ENCODE peak calls at places on chromosomes 13 and 19, in six cellular contexts. I, P, D, Q, Z and T are unnamed samples.
A peak's percentile ranks its signal among the peaks of the same experiment; 100 is the strongest.

GRCh38 chr13:99894105-99894504 is 77.5 kb downstream of the ZIC5 start:
- DNase-seq in I (no peak), Z (no peak), D (no peak), P (no peak), Q (no peak), T (no peak)

GRCh38 chr13:25171170-25171516 is 945 bp downstream of the AMER2 start:
- DNase-seq in D (no peak), I (no peak), Z (no peak), Q (no peak), P (no peak), T (no peak)

GRCh38 chr13:109810761-109811510 is 24.6 kb upstream of the IRS2 start:
- DNase-seq in D (no peak), P (no peak), Q (no peak), I (no peak), Z (no peak), T (peak; percentile 78)

GRCh38 chr13:109715902-109716301 is 70.5 kb downstream of the IRS2 start:
- DNase-seq in Z (no peak), P (peak; percentile 26), I (peak; percentile 51), Q (no peak), D (no peak), T (no peak)

GRCh38 chr13:109126973-109127615 is 497.7 kb downstream of the MYO16 start:
- DNase-seq in D (no peak), P (no peak), I (no peak), Z (no peak), Q (no peak), T (no peak)

GRCh38 chr13:46281779-46282178 is 70.1 kb downstream of the LRRC63 start:
- DNase-seq in P (no peak), Q (no peak), I (no peak), D (no peak), Z (no peak), T (no peak)

GRCh38 chr19:4035582-4035981 is 28.0 kb downstream of the PIAS4 start:
- DNase-seq in Z (no peak), Q (no peak), I (no peak), P (no peak), D (no peak), T (no peak)

GRCh38 chr19:4555657-4556561 is 3.6 kb downstream of the SEMA6B start:
- DNase-seq in I (no peak), Z (no peak), Q (no peak), D (peak; percentile 60), P (no peak), T (no peak)

GRCh38 chr19:47707135-47707925 is 5.9 kb upstream of the EHD2 start:
- DNase-seq in D (peak; percentile 80), I (peak; percentile 76), P (no peak), Z (peak; percentile 87), Q (peak; percentile 88), T (peak; percentile 86)

GRCh38 chr19:8576273-8576993 is 809 bp downstream of the MYO1F start:
- DNase-seq in Z (no peak), I (no peak), P (no peak), D (peak; percentile 37), Q (no peak), T (no peak)

GRCh38 chr19:8361921-8362793 is 1.8 kb upstream of the ANGPTL4 start:
- DNase-seq in Q (peak; percentile 99), P (peak; percentile 86), Z (peak; percentile 86), D (peak; percentile 93), I (peak; percentile 97), T (peak; percentile 96)

GRCh38 chr13:111626371-111627305 is 306.2 kb downstream of the TEX29 start:
- DNase-seq in Q (no peak), I (no peak), P (no peak), Z (no peak), D (no peak), T (no peak)

GRCh38 chr13:103517066-103517767 is 451.0 kb upstream of the SLC10A2 start:
- DNase-seq in P (no peak), D (no peak), I (no peak), Q (no peak), Z (no peak), T (no peak)

GRCh38 chr13:93304868-93305613 is 78.4 kb downstream of the GPC6 start:
- DNase-seq in D (no peak), P (no peak), I (no peak), Q (no peak), Z (no peak), T (no peak)

GRCh38 chr19:42472402-42473147 is 29.8 kb upstream of the CXCL17 start:
- DNase-seq in Q (no peak), Z (no peak), P (no peak), D (no peak), I (no peak), T (no peak)

GRCh38 chr19:46722004-46722380 is 5.1 kb upstream of the PRKD2 start:
- DNase-seq in P (no peak), D (no peak), I (no peak), Z (peak; percentile 74), Q (peak; percentile 58), T (peak; percentile 66)

GRCh38 chr13:86601351-86601750 is 802.1 kb upstream of the SLITRK6 start:
- DNase-seq in D (no peak), Z (no peak), I (no peak), Q (no peak), P (no peak), T (no peak)

GRCh38 chr19:35755550-35756371 is 1.1 kb downstream of the HSPB6 start:
- DNase-seq in Q (peak; percentile 98), P (peak; percentile 90), D (peak; percentile 73), I (peak; percentile 94), Z (peak; percentile 83), T (peak; percentile 95)

GRCh38 chr13:109858319-109858718 is 71.9 kb upstream of the IRS2 start:
- DNase-seq in I (no peak), Q (no peak), P (no peak), Z (no peak), D (no peak), T (no peak)

GRCh38 chr19:9309139-9309973 is at the start of gene ZNF699:
- DNase-seq in I (peak; percentile 99), Z (peak; percentile 99), Q (peak; percentile 99), P (peak; percentile 97), D (peak; percentile 98), T (peak; percentile 100)

GRCh38 chr19:56301886-56302620 is 12.6 kb downstream of the ZSCAN5A start:
- DNase-seq in I (no peak), Q (no peak), Z (no peak), D (no peak), P (no peak), T (no peak)

GRCh38 chr19:19224852-19225494 is 13.2 kb downstream of the NCAN start:
- DNase-seq in Z (peak; percentile 94), I (peak; percentile 60), P (no peak), D (peak; percentile 80), Q (no peak), T (peak; percentile 84)

GRCh38 chr13:30016398-30016797 is 166.0 kb upstream of the UBL3 start:
- DNase-seq in Z (no peak), Q (peak; percentile 77), I (peak; percentile 31), D (no peak), P (no peak), T (no peak)

GRCh38 chr19:32874605-32875004 is 5.0 kb upstream of the SLC7A9 start:
- DNase-seq in Z (peak; percentile 39), D (no peak), P (no peak), I (no peak), Q (no peak), T (no peak)

GRCh38 chr19:32876236-32876918 is 6.8 kb upstream of the SLC7A9 start:
- DNase-seq in Z (peak; percentile 51), D (peak; percentile 26), P (no peak), I (no peak), Q (no peak), T (no peak)

GRCh38 chr19:32876919-32877285 is 7.3 kb upstream of the SLC7A9 start:
- DNase-seq in P (no peak), Z (peak; percentile 57), Q (no peak), D (peak; percentile 27), I (no peak), T (no peak)

GRCh38 chr19:32873560-32873959 is 4.0 kb upstream of the SLC7A9 start:
- DNase-seq in Q (no peak), Z (peak; percentile 32), I (no peak), D (no peak), P (no peak), T (no peak)

DNA sequence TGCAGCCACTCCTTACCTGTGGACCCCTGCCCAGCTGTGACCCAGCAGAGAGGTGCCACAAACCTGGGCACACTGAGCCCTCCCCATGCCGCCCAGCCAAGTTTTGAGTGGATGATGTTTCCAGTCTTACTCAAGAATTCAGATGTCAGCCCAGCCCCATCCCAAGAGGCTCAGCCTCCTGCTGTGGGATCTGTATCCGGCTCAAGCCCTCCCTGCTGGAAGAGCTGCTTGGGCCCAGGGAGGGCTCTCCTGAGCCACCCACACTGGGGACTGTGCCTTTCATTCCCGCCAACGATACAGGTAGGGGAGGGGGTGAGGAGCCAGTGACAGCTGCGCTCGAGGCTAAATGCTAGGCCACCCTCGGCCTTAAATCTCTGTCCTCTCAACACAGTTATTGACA is 5.9 kb upstream of the SLC7A9 start:
- DNase-seq in Z (peak; percentile 49), D (no peak), Q (no peak), I (no peak), P (no peak), T (no peak)
- TF ChIP-seq CTCF in Z (no peak), D (no peak), Q (no peak), I (no peak), P (no peak), T (no peak)

GRCh38 chr19:48993175-48994034 is at the start of the genes GYS1 and RUVBL2:
- DNase-seq in I (peak; percentile 100), D (peak; percentile 100), P (peak; percentile 99), Z (peak; percentile 100), Q (peak; percentile 100), T (peak; percentile 100)
- TF ChIP-seq CTCF in I (peak; percentile 97), D (peak; percentile 96), P (peak; percentile 99), Z (peak; percentile 100), Q (peak; percentile 96), T (peak; percentile 86)

GRCh38 chr19:53864308-53864836 is 3.3 kb upstream of the MYADM start:
- DNase-seq in I (no peak), P (no peak), Q (no peak), D (peak; percentile 78), Z (no peak), T (no peak)
- TF ChIP-seq CTCF in I (no peak), P (no peak), Q (no peak), D (no peak), Z (no peak), T (no peak)

DNA sequence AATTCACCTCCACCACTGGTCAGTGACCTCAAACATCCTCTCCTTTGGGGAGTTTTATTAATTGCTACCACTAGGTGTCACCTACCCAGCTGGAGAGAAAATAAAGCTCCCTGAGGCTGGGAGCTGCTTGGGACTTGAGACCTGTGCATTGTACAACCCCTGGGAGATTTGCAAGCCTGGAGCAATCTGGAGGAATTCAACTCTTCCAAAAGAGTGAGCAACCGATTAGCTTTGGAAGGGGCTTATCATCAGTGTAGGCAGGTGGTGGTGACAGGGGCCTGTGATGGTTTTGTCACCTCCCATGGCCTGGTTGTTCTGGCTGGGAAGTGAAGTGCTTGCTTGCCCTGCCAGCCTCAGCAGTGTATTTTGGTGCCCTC is 30.2 kb upstream of the FRY start:
- DNase-seq in D (no peak), P (no peak), Z (no peak), I (no peak), Q (no peak), T (no peak)
- TF ChIP-seq CTCF in D (peak; percentile 49), P (no peak), Z (no peak), I (peak; percentile 46), Q (peak; percentile 53), T (peak; percentile 39)

DNA sequence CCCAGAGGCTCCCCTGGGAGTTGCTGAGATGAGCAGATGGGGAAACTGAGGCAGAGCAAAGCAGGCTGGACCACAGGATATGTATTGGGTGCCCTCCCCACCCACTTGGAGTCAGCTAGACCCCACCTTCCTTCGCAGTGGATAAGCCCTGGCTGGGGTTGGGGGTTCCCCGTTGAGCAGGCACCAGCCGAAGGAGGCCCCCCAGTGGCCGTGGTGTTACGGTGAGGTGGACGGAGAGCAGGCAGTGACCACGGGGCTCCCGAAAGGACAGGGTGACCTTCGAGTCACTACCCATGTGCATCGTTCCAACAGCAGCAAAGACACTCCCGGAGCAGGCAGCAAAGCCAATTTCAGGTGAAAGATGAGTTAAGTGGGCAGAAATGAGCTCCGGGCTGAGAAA is 62.4 kb upstream of the ADGRE5 start:
- DNase-seq in I (no peak), Q (no peak), D (peak; percentile 24), Z (no peak), P (no peak), T (no peak)
- TF ChIP-seq CTCF in I (no peak), Q (no peak), D (peak; percentile 15), Z (no peak), P (no peak), T (no peak)